ENCODE peak calls at places on chromosomes 1 and 21, in seven cellular contexts. G, T, C, K, J, E and D are unnamed samples.
A peak's percentile ranks its signal among the peaks of the same experiment; 100 is the strongest.

GRCh38 chr1:31843506-31843905 is 27.7 kb upstream of the SPOCD1 start:
- DNase-seq in G (no peak), E (peak; percentile 6), T (no peak), C (no peak), K (no peak), J (no peak), D (no peak)

GRCh38 chr1:246001821-246002220 is 505.3 kb downstream of the SMYD3 start:
- DNase-seq in T (no peak), K (no peak), G (no peak), E (no peak), C (no peak), J (no peak), D (no peak)

GRCh38 chr1:182658055-182658454 is 26.3 kb downstream of the RGS8 start:
- DNase-seq in E (no peak), T (no peak), G (no peak), J (no peak), K (no peak), C (no peak), D (no peak)

GRCh38 chr1:8409107-8409506 is 91.2 kb downstream of the SLC45A1 start:
- DNase-seq in C (no peak), J (no peak), G (peak; percentile 30), K (no peak), T (no peak), E (no peak), D (no peak)

GRCh38 chr1:118563969-118564951 is 379.2 kb upstream of the SPAG17 start:
- DNase-seq in C (no peak), G (no peak), E (no peak), T (no peak), K (no peak), J (no peak), D (no peak)

GRCh38 chr1:67137307-67137753 is 2.6 kb upstream of the C1orf141 start:
- DNase-seq in K (no peak), C (no peak), T (no peak), J (no peak), E (no peak), G (peak; percentile 54), D (no peak)

GRCh38 chr1:9296850-9297249 is 4.2 kb downstream of the SPSB1 start:
- DNase-seq in J (no peak), K (no peak), G (no peak), E (no peak), T (no peak), C (no peak), D (no peak)

GRCh38 chr1:218850367-218850766 is 323.3 kb upstream of the LYPLAL1 start:
- DNase-seq in T (no peak), J (no peak), C (no peak), G (no peak), K (no peak), E (no peak), D (no peak)

GRCh38 chr1:156803086-156803851 is 13.4 kb downstream of the SH2D2A start:
- DNase-seq in K (no peak), J (no peak), E (no peak), T (no peak), C (no peak), G (no peak), D (no peak)

GRCh38 chr1:19765623-19766022 is 34.1 kb downstream of the TMCO4 start:
- DNase-seq in T (no peak), E (peak; percentile 54), J (peak; percentile 14), G (no peak), K (no peak), C (no peak), D (no peak)

GRCh38 chr1:155379180-155379876 is 58.6 kb downstream of the RUSC1 start:
- DNase-seq in T (no peak), J (no peak), G (no peak), K (no peak), E (no peak), C (no peak), D (no peak)

GRCh38 chr1:101193733-101194169 is 43.1 kb upstream of the S1PR1 start:
- DNase-seq in E (no peak), C (no peak), K (no peak), G (no peak), T (no peak), J (peak; percentile 60), D (no peak)

GRCh38 chr1:238343869-238344268 is 453.1 kb upstream of the ZP4 start:
- DNase-seq in K (no peak), J (no peak), T (no peak), E (no peak), C (no peak), G (no peak), D (no peak)

GRCh38 chr1:156356875-156357534 is 12.0 kb upstream of the RHBG start:
- DNase-seq in T (peak; percentile 79), C (peak; percentile 61), K (peak; percentile 38), J (peak; percentile 30), G (peak; percentile 61), E (peak; percentile 69), D (peak; percentile 44)

GRCh38 chr1:245788269-245788668 is 633.5 kb downstream of the KIF26B start:
- DNase-seq in E (no peak), J (no peak), C (no peak), K (no peak), G (no peak), T (no peak), D (no peak)

GRCh38 chr1:25642710-25643109 is 26.1 kb downstream of the MAN1C1 start:
- DNase-seq in J (no peak), G (peak; percentile 55), C (no peak), K (peak; percentile 73), E (no peak), T (peak; percentile 44), D (no peak)

GRCh38 chr1:100362821-100363466 is 10.6 kb downstream of the CDC14A start:
- DNase-seq in E (no peak), K (no peak), C (no peak), T (no peak), J (no peak), G (no peak), D (no peak)

GRCh38 chr1:214604543-214604942 is 1.5 kb downstream of the CENPF start:
- DNase-seq in E (no peak), K (no peak), T (no peak), G (no peak), J (no peak), C (no peak), D (no peak)

GRCh38 chr21:38773108-38774061 is 32.3 kb upstream of the ETS2 start:
- DNase-seq in G (no peak), C (no peak), T (no peak), E (peak; percentile 81), J (peak; percentile 26), K (no peak), D (peak; percentile 69)

GRCh38 chr1:154546264-154547043 is 12.0 kb downstream of the UBE2Q1 start:
- DNase-seq in G (peak; percentile 51), C (no peak), J (peak; percentile 69), T (peak; percentile 51), E (peak; percentile 63), K (peak; percentile 47), D (peak; percentile 72)

GRCh38 chr1:22625262-22625925 is 11.0 kb upstream of the C1QA start:
- DNase-seq in T (no peak), G (no peak), C (no peak), K (no peak), J (no peak), E (no peak), D (no peak)

GRCh38 chr1:168623003-168623828 is 46.8 kb downstream of the XCL1 start:
- DNase-seq in C (no peak), J (peak; percentile 36), G (no peak), T (no peak), K (no peak), E (peak; percentile 72), D (no peak)

GRCh38 chr1:7621334-7622219 is 149.5 kb upstream of the VAMP3 start:
- DNase-seq in G (no peak), K (no peak), T (no peak), J (no peak), C (no peak), E (no peak), D (no peak)

GRCh38 chr1:64598100-64598571 is 128.2 kb downstream of the CACHD1 start:
- DNase-seq in C (no peak), G (no peak), E (no peak), K (no peak), T (no peak), J (no peak), D (no peak)

GRCh38 chr1:185448591-185449186 is 131.6 kb upstream of the IVNS1ABP start:
- DNase-seq in J (no peak), E (no peak), G (no peak), K (no peak), T (no peak), C (no peak), D (no peak)

GRCh38 chr1:11765661-11766428 is 3.9 kb downstream of the C1orf167 start:
- DNase-seq in G (no peak), K (no peak), E (no peak), T (no peak), C (no peak), J (no peak), D (no peak)
- H3K4me1 ChIP-seq in G (no peaks in the 10 kb centered on the region), K (no peaks in the 10 kb centered on the region), E (peaks cover 11% of the 10 kb centered on the region), T (no peaks in the 10 kb centered on the region), C (no peaks in the 10 kb centered on the region), J (no peaks in the 10 kb centered on the region), D (no peaks in the 10 kb centered on the region)

DNA sequence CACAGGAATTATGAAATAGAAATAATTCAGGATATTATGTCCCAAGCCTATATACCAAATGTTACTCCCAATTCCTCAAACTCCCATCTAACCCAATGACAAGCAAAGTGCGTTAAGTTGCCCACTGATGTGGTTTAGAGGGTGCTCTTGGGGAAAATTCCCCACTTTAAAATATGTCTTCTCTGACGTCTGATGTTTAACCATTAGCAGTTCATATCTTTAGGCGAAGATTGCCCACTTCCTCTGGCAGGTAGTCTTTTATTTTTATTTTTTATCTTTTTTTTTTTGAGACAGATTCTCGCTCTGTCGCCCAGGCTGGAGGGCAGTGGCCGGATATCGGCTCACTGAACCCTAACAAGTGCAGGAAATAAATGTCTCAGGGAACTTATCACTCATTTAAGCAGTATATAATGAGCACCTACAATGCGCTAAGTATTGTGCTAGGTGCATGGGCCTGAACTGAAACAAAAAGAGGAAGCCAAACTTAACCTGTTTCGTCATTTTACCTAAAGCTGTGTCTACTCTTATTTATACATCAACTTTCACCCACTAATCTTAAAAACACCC is 1.3 kb upstream of the LYST start:
- DNase-seq in K (peak; percentile 63), J (no peak), E (no peak), C (no peak), G (no peak), T (no peak), D (no peak)
- TF ChIP-seq POLR2A in K (no peak), J (no peak), E (no peak), C (no peak), G (no peak), T (no peak), D (no peak)

DNA sequence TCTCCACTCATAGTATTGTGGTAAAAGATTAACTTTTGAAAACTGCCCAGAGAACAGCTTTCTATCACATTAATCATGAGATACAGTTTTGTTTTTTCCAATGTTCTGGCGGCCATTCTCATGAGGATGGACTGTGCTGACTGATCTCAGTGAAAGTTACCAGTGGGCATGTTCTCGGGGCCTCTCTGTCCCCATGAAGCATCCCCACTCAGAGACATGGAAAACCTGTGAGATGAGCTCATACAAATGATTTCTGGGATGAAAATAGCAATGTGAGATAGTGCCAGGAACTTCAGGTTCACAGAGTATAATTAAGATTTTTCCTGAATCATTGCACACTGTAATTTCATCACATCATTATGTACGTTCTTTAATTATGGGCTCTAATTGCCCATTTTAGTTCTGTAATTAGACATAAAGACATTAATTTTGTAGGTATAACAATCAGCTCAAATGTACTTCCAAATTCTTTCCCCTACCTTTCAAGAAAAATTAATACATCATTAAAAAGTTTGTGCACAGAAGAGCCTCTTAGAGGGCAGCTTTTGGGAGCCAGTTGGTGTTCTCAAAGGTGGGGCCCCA is 40.5 kb downstream of the DDR2 start:
- DNase-seq in E (no peak), T (no peak), J (no peak), G (no peak), C (no peak), K (no peak), D (no peak)
- TF ChIP-seq CTCF in E (no peak), T (no peak), J (no peak), G (no peak), C (no peak), K (no peak), D (no peak)

GRCh38 chr1:221998781-221999180 is 256.9 kb upstream of the DUSP10 start:
- DNase-seq in E (no peak), C (no peak), T (no peak), J (no peak), K (no peak), G (no peak), D (no peak)
- H3K4me1 ChIP-seq in E (no peaks in the 10 kb centered on the region), C (no peaks in the 10 kb centered on the region), T (no peaks in the 10 kb centered on the region), J (no peaks in the 10 kb centered on the region), K (no peaks in the 10 kb centered on the region), G (no peaks in the 10 kb centered on the region), D (no peaks in the 10 kb centered on the region)